ENCODE peak calls at places on chromosomes 1 and 21, in seven cellular contexts. G, B, R, V, Q, O and T are unnamed samples.

GRCh38 chr21:21383126-21383525 is 384.9 kb downstream of the NCAM2 start:
- DNase-seq in G (no peak), B (peak), R (no peak), V (no peak), Q (no peak), O (no peak), T (no peak)

GRCh38 chr1:109468903-109469302 is 2.6 kb downstream of the SYPL2 start:
- DNase-seq in G (no peak), B (no peak), R (no peak), V (no peak), Q (no peak), O (no peak), T (peak)

GRCh38 chr1:153534226-153534932 is 1.4 kb downstream of the S100A6 start:
- DNase-seq in G (no peak), B (peak), R (no peak), V (no peak), Q (no peak), O (no peak), T (no peak)

GRCh38 chr1:154186177-154186576 is 5.7 kb downstream of the TPM3 start:
- DNase-seq in G (peak), B (peak), R (peak), V (peak), Q (peak), O (no peak), T (peak)

GRCh38 chr21:38984982-38985422 is 179.3 kb downstream of the ETS2 start:
- DNase-seq in G (no peak), B (peak), R (no peak), V (no peak), Q (no peak), O (no peak), T (no peak)

GRCh38 chr1:35808376-35809155 is 750 bp downstream of the AGO4 start:
- DNase-seq in G (no peak), B (peak), R (peak), V (peak), Q (peak), O (no peak), T (peak)

GRCh38 chr21:34695434-34695833 is 26.6 kb downstream of the CLIC6 start:
- DNase-seq in G (no peak), B (no peak), R (no peak), V (no peak), Q (no peak), O (no peak), T (peak)

GRCh38 chr1:185441608-185442007 is 124.6 kb upstream of the IVNS1ABP start:
- DNase-seq in G (no peak), B (peak), R (no peak), V (no peak), Q (no peak), O (no peak), T (no peak)

GRCh38 chr1:111633736-111634135 is 14.1 kb downstream of the RAP1A start:
- DNase-seq in G (no peak), B (no peak), R (no peak), V (no peak), Q (no peak), O (no peak), T (no peak)

GRCh38 chr1:27153927-27154358 is 982 bp downstream of the SLC9A1 start:
- DNase-seq in G (no peak), B (no peak), R (no peak), V (no peak), Q (no peak), O (no peak), T (no peak)

GRCh38 chr1:10675813-10676212 is 120.6 kb downstream of the CASZ1 start:
- DNase-seq in G (no peak), B (no peak), R (no peak), V (no peak), Q (no peak), O (no peak), T (no peak)

GRCh38 chr1:82466894-82467293 is 666.2 kb downstream of the ADGRL2 start:
- DNase-seq in G (no peak), B (no peak), R (no peak), V (no peak), Q (no peak), O (no peak), T (no peak)

GRCh38 chr1:153648000-153648643 is 10.4 kb upstream of the SNAPIN start:
- DNase-seq in G (no peak), B (no peak), R (no peak), V (no peak), Q (no peak), O (no peak), T (no peak)

GRCh38 chr1:59484090-59484489 is 187.2 kb downstream of the FGGY start:
- DNase-seq in G (no peak), B (peak), R (no peak), V (no peak), Q (no peak), O (no peak), T (no peak)

GRCh38 chr1:184380468-184380867 is 6.4 kb upstream of the C1orf21 start:
- DNase-seq in G (no peak), B (no peak), R (no peak), V (no peak), Q (no peak), O (no peak), T (no peak)

GRCh38 chr1:71046891-71047634 is 553 bp downstream of the PTGER3 start:
- DNase-seq in G (no peak), B (no peak), R (peak), V (no peak), Q (peak), O (no peak), T (no peak)

GRCh38 chr1:170663441-170664282 is at the start of gene PRRX1:
- DNase-seq in G (no peak), B (peak), R (no peak), V (no peak), Q (no peak), O (no peak), T (no peak)

GRCh38 chr1:165330483-165330882 is 26.0 kb downstream of the LMX1A start:
- DNase-seq in G (no peak), B (no peak), R (no peak), V (no peak), Q (no peak), O (no peak), T (no peak)
- TF ChIP-seq CTCF in G (no peak), B (no peak), R (no peak), V (no peak), Q (no peak), O (no peak), T (no peak)

DNA sequence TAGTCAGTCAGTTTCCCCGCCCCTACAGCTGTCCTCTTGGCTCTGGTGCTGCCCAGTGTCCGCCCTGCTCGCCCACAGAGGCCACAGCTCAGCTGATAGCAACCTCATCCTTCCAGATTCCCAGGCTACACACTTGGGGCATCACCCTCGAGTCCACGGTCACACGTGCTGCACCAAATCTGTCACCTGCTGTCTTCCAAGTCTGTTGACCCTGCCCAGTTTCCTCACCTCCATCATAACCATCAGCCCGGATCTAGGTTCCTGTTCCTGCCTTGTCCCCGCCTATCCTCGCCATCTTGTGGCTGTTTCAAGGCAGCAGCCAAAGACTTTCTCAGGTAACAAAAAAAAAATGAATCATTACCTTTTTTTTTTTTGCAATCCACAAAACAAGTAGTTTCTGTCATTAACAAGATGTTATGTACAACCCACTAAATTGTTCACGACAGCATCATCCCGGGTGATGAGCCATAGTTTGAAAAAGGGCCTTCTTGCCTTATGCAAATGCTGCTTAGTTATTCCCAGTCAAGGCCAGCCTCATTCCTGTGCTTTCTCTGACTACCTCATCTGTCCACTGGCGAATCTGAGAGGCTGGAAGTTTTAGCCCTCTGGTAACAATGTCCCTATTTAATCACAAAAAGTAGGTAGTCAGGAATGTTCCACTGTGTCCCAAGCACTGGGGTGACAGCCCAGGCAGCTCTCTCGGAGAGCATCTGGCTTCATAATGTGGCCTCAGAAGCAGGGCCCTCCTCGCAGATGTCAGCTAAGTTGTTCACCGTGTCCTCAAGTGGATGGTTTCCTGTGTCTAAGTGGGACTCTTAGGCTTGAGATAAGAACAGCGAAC is 4.9 kb upstream of the MIIP start:
- DNase-seq in G (no peak), B (peak), R (no peak), V (no peak), Q (peak), O (no peak), T (no peak)
- TF ChIP-seq CTCF in G (no peak), B (no peak), R (no peak), V (peak), Q (peak), O (peak), T (no peak)

GRCh38 chr1:54928327-54928726 is 41.3 kb upstream of the DHCR24 start:
- DNase-seq in G (no peak), B (no peak), R (no peak), V (no peak), Q (no peak), O (no peak), T (no peak)

GRCh38 chr1:54927475-54928240 is 40.7 kb upstream of the DHCR24 start:
- DNase-seq in G (peak), B (peak), R (no peak), V (no peak), Q (no peak), O (no peak), T (no peak)

GRCh38 chr1:54926955-54927354 is 40.0 kb upstream of the DHCR24 start:
- DNase-seq in G (no peak), B (no peak), R (no peak), V (no peak), Q (no peak), O (no peak), T (no peak)

GRCh38 chr1:54931275-54931805 is 44.3 kb upstream of the DHCR24 start:
- DNase-seq in G (no peak), B (no peak), R (no peak), V (no peak), Q (no peak), O (no peak), T (no peak)

DNA sequence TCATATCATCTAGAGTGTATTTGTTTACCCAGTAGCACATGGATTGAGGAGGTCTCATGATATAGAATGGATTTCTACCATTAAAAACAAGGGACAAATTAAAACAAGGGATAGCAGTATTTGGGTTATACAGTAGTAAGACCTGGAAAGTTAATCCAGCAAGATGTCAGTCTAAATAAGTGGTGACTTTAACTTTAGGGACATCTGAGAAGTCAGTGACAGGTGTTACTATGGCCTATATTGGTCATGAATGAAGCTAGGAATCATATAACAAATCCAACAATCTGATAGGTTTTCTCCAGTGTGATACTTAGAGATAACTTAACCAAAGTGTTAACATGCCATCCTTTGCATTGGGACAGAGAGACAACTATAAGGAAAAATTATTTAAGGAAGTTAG is 42.7 kb upstream of the DHCR24 start:
- DNase-seq in G (no peak), B (no peak), R (no peak), V (no peak), Q (no peak), O (no peak), T (no peak)
- TF ChIP-seq CTCF in G (no peak), B (no peak), R (no peak), V (no peak), Q (no peak), O (no peak), T (no peak)

GRCh38 chr21:17903929-17904639 is 84.9 kb upstream of the C21orf91 start:
- DNase-seq in G (no peak), B (peak), R (no peak), V (no peak), Q (no peak), O (no peak), T (no peak)

GRCh38 chr21:17900990-17901385 is 81.8 kb upstream of the C21orf91 start:
- DNase-seq in G (no peak), B (no peak), R (no peak), V (no peak), Q (no peak), O (no peak), T (no peak)

GRCh38 chr21:17901458-17902092 is 82.4 kb upstream of the C21orf91 start:
- DNase-seq in G (no peak), B (peak), R (no peak), V (no peak), Q (peak), O (no peak), T (no peak)

GRCh38 chr21:17900281-17900989 is 81.3 kb upstream of the C21orf91 start:
- DNase-seq in G (no peak), B (no peak), R (no peak), V (no peak), Q (peak), O (no peak), T (no peak)

GRCh38 chr21:17903029-17903806 is 84.1 kb upstream of the C21orf91 start:
- DNase-seq in G (no peak), B (peak), R (no peak), V (peak), Q (no peak), O (no peak), T (peak)
- TF ChIP-seq CTCF in G (peak), B (no peak), R (peak), V (peak), Q (peak), O (peak), T (peak)

GRCh38 chr1:230922620-230923019 is 54.3 kb upstream of the C1orf198 start:
- DNase-seq in G (no peak), B (no peak), R (no peak), V (peak), Q (no peak), O (no peak), T (no peak)
- TF ChIP-seq CTCF in G (no peak), B (peak), R (no peak), V (peak), Q (peak), O (no peak), T (no peak)

DNA sequence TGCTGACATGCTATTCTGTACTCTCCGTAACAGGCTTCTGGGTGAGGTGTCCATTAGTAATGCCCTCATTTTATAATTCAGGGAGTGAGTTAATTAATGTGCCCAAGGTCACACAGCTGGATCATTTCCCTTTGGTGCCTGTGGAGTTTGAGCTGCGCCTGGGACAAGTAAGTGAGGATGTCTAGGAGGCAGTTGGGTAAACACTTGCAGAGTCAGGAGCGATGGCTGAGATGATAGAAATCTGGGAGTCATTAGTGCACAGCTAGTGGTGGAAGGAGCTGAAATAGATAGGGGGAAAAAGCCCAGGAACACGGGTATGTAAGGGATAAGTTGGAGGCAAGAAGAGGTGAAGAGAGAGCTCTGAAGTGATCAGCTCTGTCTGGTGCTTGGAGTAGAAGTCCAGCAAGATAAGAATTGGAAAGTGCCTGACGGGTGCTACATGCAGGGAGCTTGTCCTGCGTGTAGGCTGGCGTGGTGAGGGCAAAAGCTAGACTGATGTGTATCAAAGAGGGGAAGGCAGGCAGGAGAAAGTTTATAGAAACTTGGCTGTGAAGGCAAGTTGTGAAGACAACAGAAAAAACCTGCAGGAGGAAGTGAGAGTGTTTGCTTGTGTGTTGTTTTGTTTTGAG is 1.7 kb upstream of the SCAF4 start:
- DNase-seq in G (no peak), B (no peak), R (no peak), V (peak), Q (no peak), O (no peak), T (peak)
- TF ChIP-seq CTCF in G (no peak), B (no peak), R (no peak), V (no peak), Q (no peak), O (no peak), T (no peak)

GRCh38 chr1:30777906-30778155 is 20.3 kb upstream of the LAPTM5 start:
- DNase-seq in G (no peak), B (no peak), R (no peak), V (no peak), Q (no peak), O (no peak), T (no peak)
- TF ChIP-seq CTCF in G (no peak), B (peak), R (no peak), V (peak), Q (peak), O (peak), T (no peak)

GRCh38 chr21:14438204-14438603 is 55.3 kb upstream of the HSPA13 start:
- DNase-seq in G (no peak), B (no peak), R (no peak), V (no peak), Q (no peak), O (no peak), T (no peak)

GRCh38 chr21:14435423-14435822 is 52.5 kb upstream of the HSPA13 start:
- DNase-seq in G (no peak), B (no peak), R (no peak), V (no peak), Q (no peak), O (no peak), T (no peak)
- TF ChIP-seq CTCF in G (no peak), B (no peak), R (no peak), V (no peak), Q (no peak), O (no peak), T (no peak)

GRCh38 chr1:57124768-57125446 is 159.1 kb upstream of the C8B start:
- DNase-seq in G (no peak), B (peak), R (no peak), V (no peak), Q (no peak), O (no peak), T (peak)
- TF ChIP-seq CTCF in G (no peak), B (no peak), R (no peak), V (peak), Q (peak), O (no peak), T (no peak)